ENCODE peak calls at places on chromosomes 2 and 18, in seven cellular contexts. B is H9, R is choroid plexus epithelial cell, L is fibroblast of lung, J is GM23338, Q is B cell, T is AG09309. A is an unnamed sample.

GRCh38 chr2:187774551-187775071 is 220.4 kb upstream of the TFPI start:
- DNase-seq in B (no peak), R (peak), L (peak), J (no peak), Q (no peak), T (peak), A (no peak)

GRCh38 chr2:218727502-218728165 is 17.0 kb downstream of the TTLL4 start:
- DNase-seq in B (no peak), R (peak), L (no peak), J (peak), Q (no peak), T (no peak), A (no peak)

GRCh38 chr2:86520153-86520552 is 43.1 kb downstream of the CHMP3 start:
- DNase-seq in B (no peak), R (no peak), L (no peak), J (peak), Q (no peak), T (no peak), A (no peak)

GRCh38 chr2:193980599-193980998 is 1676.4 kb upstream of the SLC39A10 start:
- DNase-seq in B (no peak), R (no peak), L (no peak), J (peak), Q (no peak), T (no peak), A (no peak)

GRCh38 chr18:46916551-46917107 is 678 bp downstream of the PIAS2 start:
- DNase-seq in B (peak), R (peak), L (peak), J (no peak), Q (no peak), T (no peak), A (no peak)

GRCh38 chr2:27737676-27738348 is 33.7 kb upstream of the MRPL33 start:
- DNase-seq in B (no peak), R (peak), L (peak), J (no peak), Q (no peak), T (peak), A (no peak)

GRCh38 chr2:237711458-237712150 is 84.2 kb downstream of the LRRFIP1 start:
- DNase-seq in B (peak), R (no peak), L (no peak), J (no peak), Q (no peak), T (no peak), A (no peak)

GRCh38 chr2:197079832-197080555 is 153.5 kb upstream of the PGAP1 start:
- DNase-seq in B (no peak), R (no peak), L (peak), J (peak), Q (no peak), T (no peak), A (no peak)

GRCh38 chr18:45232058-45232457 is 383.2 kb upstream of the SLC14A2 start:
- DNase-seq in B (no peak), R (no peak), L (no peak), J (no peak), Q (no peak), T (no peak), A (no peak)

GRCh38 chr2:11836647-11837219 is 90.3 kb downstream of the LPIN1 start:
- DNase-seq in B (no peak), R (no peak), L (no peak), J (no peak), Q (no peak), T (no peak), A (no peak)

GRCh38 chr18:3150688-3151087 is 69.1 kb downstream of the MYOM1 start:
- DNase-seq in B (no peak), R (no peak), L (no peak), J (no peak), Q (no peak), T (no peak), A (no peak)

GRCh38 chr18:3152294-3152693 is 67.5 kb downstream of the MYOM1 start:
- DNase-seq in B (no peak), R (no peak), L (no peak), J (no peak), Q (no peak), T (no peak), A (no peak)

GRCh38 chr18:3153107-3153704 is 66.6 kb downstream of the MYOM1 start:
- DNase-seq in B (no peak), R (peak), L (no peak), J (no peak), Q (no peak), T (no peak), A (no peak)

GRCh38 chr18:3150274-3150673 is 69.5 kb downstream of the MYOM1 start:
- DNase-seq in B (no peak), R (no peak), L (no peak), J (no peak), Q (no peak), T (no peak), A (no peak)

DNA sequence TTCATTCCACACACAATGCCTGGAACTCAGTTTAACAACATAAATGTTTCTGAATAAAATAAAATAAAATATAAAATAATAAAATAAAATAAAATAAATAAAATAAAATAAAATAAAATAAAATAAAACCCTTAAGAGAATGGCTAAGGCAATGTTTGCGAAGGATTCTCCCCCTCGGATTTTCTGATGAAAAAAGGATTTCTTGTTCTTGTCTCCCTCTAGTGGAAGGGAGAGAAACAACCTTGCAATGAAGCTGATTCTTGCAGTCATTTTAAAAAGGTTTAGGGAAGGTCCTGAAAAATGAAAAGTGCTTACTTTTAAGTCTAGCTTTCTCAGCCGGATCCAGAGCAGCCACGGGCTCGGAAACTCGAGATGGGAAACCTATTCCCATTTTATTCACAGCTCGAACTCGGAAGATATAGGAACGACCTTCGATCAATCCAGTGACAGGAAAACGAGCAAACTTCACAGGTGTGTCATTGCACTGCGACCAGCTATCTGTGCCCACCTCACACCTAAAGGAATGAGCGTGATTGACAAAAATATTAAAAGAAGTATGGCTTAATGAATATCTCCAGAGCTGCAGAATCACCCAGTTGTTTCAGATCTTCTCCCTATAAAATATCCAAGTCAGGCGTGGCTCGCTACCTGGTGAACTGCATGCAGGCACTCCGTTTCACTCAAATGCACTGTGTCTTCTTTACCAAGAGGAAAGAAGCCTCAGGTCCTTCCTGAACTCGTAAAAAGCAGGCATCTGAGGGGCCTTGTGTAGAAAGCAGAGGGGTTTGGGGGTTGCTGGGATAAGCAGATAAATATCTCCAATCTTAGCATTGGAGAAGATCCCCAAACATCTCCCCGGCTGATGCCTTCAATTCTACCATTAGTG is 68.1 kb downstream of the MYOM1 start:
- DNase-seq in B (no peak), R (peak), L (peak), J (peak), Q (peak), T (peak), A (peak)
- TF ChIP-seq CTCF in B (peak), R (peak), L (peak), J (peak), Q (peak), T (peak), A (peak)

GRCh38 chr2:18987592-18988073 is 370.8 kb downstream of the OSR1 start:
- DNase-seq in B (no peak), R (peak), L (peak), J (no peak), Q (no peak), T (peak), A (no peak)
- TF ChIP-seq CTCF in B (no peak), R (peak), L (no peak), J (peak), Q (no peak), T (no peak), A (peak)

GRCh38 chr18:29879763-29880162 is 1162.8 kb downstream of the DSC3 start:
- DNase-seq in B (peak), R (no peak), L (no peak), J (peak), Q (no peak), T (no peak), A (no peak)
- TF ChIP-seq CTCF in B (peak), R (no peak), L (no peak), J (peak), Q (no peak), T (no peak), A (no peak)

GRCh38 chr18:51135795-51136194 is 61.7 kb downstream of the MEX3C start:
- DNase-seq in B (peak), R (no peak), L (no peak), J (peak), Q (peak), T (no peak), A (no peak)

GRCh38 chr18:51134721-51135120 is 62.8 kb downstream of the MEX3C start:
- DNase-seq in B (no peak), R (no peak), L (no peak), J (no peak), Q (no peak), T (no peak), A (no peak)

GRCh38 chr18:51135361-51135760 is 62.1 kb downstream of the MEX3C start:
- DNase-seq in B (no peak), R (peak), L (peak), J (no peak), Q (no peak), T (peak), A (no peak)

GRCh38 chr18:51132256-51132935 is 65.1 kb downstream of the MEX3C start:
- DNase-seq in B (no peak), R (no peak), L (no peak), J (no peak), Q (no peak), T (no peak), A (no peak)

DNA sequence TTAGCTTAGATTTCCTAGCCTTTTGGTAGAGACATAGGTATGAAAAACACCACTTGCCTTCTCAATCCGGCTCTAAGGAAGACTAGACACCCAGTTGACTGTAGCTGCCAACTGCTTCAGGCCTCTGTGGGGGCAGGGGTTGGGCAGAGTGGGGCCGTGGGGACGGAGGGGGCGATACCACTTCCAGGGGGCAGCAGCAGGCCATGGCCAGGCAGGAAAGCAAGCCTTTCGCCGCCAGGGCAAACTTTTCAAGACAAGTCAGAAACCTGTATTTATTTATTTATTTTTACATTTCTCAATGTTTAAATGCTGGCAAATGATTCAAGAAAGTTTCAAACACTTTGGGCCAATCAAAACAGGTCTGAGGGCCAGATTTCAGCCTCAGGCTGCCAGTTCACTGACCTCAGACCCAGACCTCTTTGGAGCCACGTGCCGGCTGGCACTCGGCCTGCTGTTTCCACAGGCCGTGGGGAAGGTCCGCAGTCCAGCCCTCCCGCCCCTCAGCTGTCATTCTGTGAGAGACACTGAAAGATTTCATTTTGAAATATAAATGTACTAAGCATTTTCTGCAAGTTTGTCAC is 63.8 kb downstream of the MEX3C start:
- DNase-seq in B (no peak), R (peak), L (no peak), J (no peak), Q (no peak), T (no peak), A (no peak)
- TF ChIP-seq CTCF in B (no peak), R (peak), L (no peak), J (no peak), Q (no peak), T (no peak), A (no peak)